ENCODE peak calls at places on chromosomes 11 and 22, in ten cellular contexts. Z is NCI-H748 treated with DMSO at 0.1 percent for 48 hours; F is mesendoderm; Y is DMS153; U is colonic mucosa; O is HuH-7.5; K is activated T-cell treated with anti-CD3 and anti-CD28 coated beads, Interleukin-2, amount 50 U/mL, for 72 hours; S is substantia nigra; P is sciatic nerve; C is occipital lobe. M is an unnamed sample.

GRCh38 chr11:122375687-122376399 is 259.8 kb upstream of the BLID start:
- DNase-seq in Z (no peak), K (peak; percentile 33), U (no peak), Y (no peak), C (no peak), F (no peak), S (no peak), O (no peak), P (no peak), M (no peak)

GRCh38 chr22:44309137-44309536 is 3.6 kb downstream of the SHISAL1 start:
- DNase-seq in F (no peak), Z (no peak), Y (no peak), P (no peak), C (no peak), O (no peak), S (no peak), K (no peak), U (peak; percentile 36), M (no peak)

GRCh38 chr11:64327993-64328392 is 10.1 kb downstream of the PRDX5 start:
- DNase-seq in S (no peak), K (no peak), O (no peak), Y (no peak), Z (no peak), U (peak; percentile 74), F (no peak), P (no peak), C (no peak), M (no peak)

GRCh38 chr22:44840611-44841322 is 88.4 kb downstream of the ARHGAP8 start:
- DNase-seq in F (no peak), U (no peak), C (no peak), P (no peak), O (no peak), Z (no peak), Y (no peak), S (no peak), K (no peak), M (no peak)

GRCh38 chr22:29146101-29146560 is 59.6 kb upstream of the EMID1 start:
- DNase-seq in Z (no peak), U (no peak), S (no peak), Y (peak; percentile 18), F (no peak), P (peak; percentile 23), C (no peak), K (no peak), O (no peak), M (no peak)

GRCh38 chr11:105432241-105432995 is 177.5 kb upstream of the GRIA4 start:
- DNase-seq in K (no peak), F (no peak), Y (no peak), O (no peak), S (no peak), C (no peak), Z (no peak), U (no peak), P (no peak), M (peak; percentile 41)

GRCh38 chr11:16347928-16348685 is 8.2 kb downstream of the SOX6 start:
- DNase-seq in Y (peak; percentile 44), Z (no peak), K (no peak), C (no peak), O (no peak), P (no peak), F (no peak), U (no peak), S (no peak), M (no peak)

GRCh38 chr11:64011371-64011770 is 24.4 kb upstream of the FLRT1 start:
- DNase-seq in Y (no peak), F (no peak), S (no peak), C (no peak), U (no peak), P (no peak), Z (no peak), O (no peak), K (no peak), M (no peak)

GRCh38 chr22:42304021-42304790 is 33.8 kb upstream of the TCF20 start:
- DNase-seq in Y (no peak), K (no peak), U (no peak), Z (no peak), F (no peak), C (no peak), O (no peak), P (no peak), S (no peak), M (no peak)

GRCh38 chr22:31945478-31945815 is 1.1 kb downstream of the YWHAH start:
- DNase-seq in K (peak; percentile 8), P (no peak), Z (peak; percentile 1), U (peak; percentile 33), C (no peak), Y (no peak), O (no peak), S (no peak), F (no peak), M (no peak)

GRCh38 chr22:20422965-20423635 is 14.5 kb downstream of the SCARF2 start:
- DNase-seq in F (no peak), P (peak; percentile 78), S (peak; percentile 84), Z (no peak), U (peak; percentile 18), C (peak; percentile 80), O (no peak), K (no peak), Y (no peak), M (no peak)

GRCh38 chr22:37254206-37254866 is 10.3 kb upstream of the RAC2 start:
- DNase-seq in O (no peak), S (no peak), K (no peak), C (no peak), U (no peak), Z (no peak), Y (no peak), F (no peak), P (no peak), M (no peak)

GRCh38 chr11:89443366-89444303 is 47.5 kb downstream of the NOX4 start:
- DNase-seq in Z (no peak), F (no peak), P (no peak), S (no peak), O (no peak), Y (no peak), U (no peak), C (no peak), K (no peak), M (no peak)

GRCh38 chr11:97965849-97966646 is 1054.7 kb upstream of the CNTN5 start:
- DNase-seq in U (no peak), S (no peak), K (no peak), F (peak; percentile 10), P (no peak), C (no peak), O (no peak), Y (no peak), Z (no peak), M (no peak)

GRCh38 chr11:65611028-65611757 is 2.8 kb downstream of the MAP3K11 start:
- DNase-seq in S (peak; percentile 76), P (no peak), O (no peak), Y (no peak), Z (no peak), K (no peak), U (no peak), C (peak; percentile 64), F (peak; percentile 55), M (no peak)

GRCh38 chr11:69402251-69402892 is 79.1 kb upstream of the LINC01488 start:
- DNase-seq in P (peak; percentile 18), Z (no peak), F (peak; percentile 30), S (no peak), Y (no peak), O (no peak), K (no peak), C (no peak), U (no peak), M (no peak)

GRCh38 chr11:910044-910588 is 494 bp downstream of the CHID1 start:
- DNase-seq in S (no peak), P (no peak), O (no peak), K (no peak), Y (no peak), F (no peak), C (no peak), Z (no peak), U (no peak), M (no peak)

GRCh38 chr11:132804258-132804657 is 728.0 kb downstream of the OPCML start:
- DNase-seq in U (no peak), P (no peak), Z (no peak), Y (no peak), F (peak; percentile 9), S (no peak), O (no peak), C (no peak), K (no peak), M (no peak)

GRCh38 chr11:116731097-116731761 is 41.6 kb downstream of the BUD13 start:
- DNase-seq in C (peak; percentile 78), Z (peak; percentile 47), S (no peak), Y (peak; percentile 27), O (no peak), K (no peak), U (no peak), P (peak; percentile 55), F (peak; percentile 89), M (no peak)

GRCh38 chr11:19605500-19606371 is 106.9 kb upstream of the NAV2 start:
- DNase-seq in K (no peak), P (no peak), U (no peak), Z (no peak), O (no peak), F (no peak), S (peak; percentile 5), C (no peak), Y (no peak), M (no peak)

GRCh38 chr11:70077411-70078094 is 564 bp upstream of the ANO1 start:
- DNase-seq in O (no peak), F (no peak), K (no peak), P (peak; percentile 41), Y (no peak), C (no peak), S (no peak), U (no peak), Z (no peak), M (no peak)

GRCh38 chr22:27150530-27150909 is 493.1 kb downstream of the MIAT start:
- DNase-seq in O (no peak), F (no peak), C (no peak), U (no peak), Y (peak; percentile 55), P (no peak), S (no peak), Z (no peak), K (no peak), M (no peak)

GRCh38 chr22:45859231-45860161 is 117.5 kb downstream of the WNT7B start:
- DNase-seq in P (no peak), U (no peak), O (peak; percentile 73), C (no peak), Z (no peak), S (no peak), Y (no peak), K (no peak), F (no peak), M (no peak)

GRCh38 chr11:70739091-70739490 is 340.8 kb downstream of the CTTN start:
- DNase-seq in Z (no peak), O (no peak), Y (no peak), U (no peak), K (no peak), P (no peak), S (no peak), C (no peak), F (no peak), M (no peak)

GRCh38 chr22:34966980-34967379 is 99.0 kb upstream of the ISX start:
- DNase-seq in O (no peak), Z (no peak), Y (no peak), U (no peak), F (peak; percentile 93), S (no peak), C (no peak), K (no peak), P (no peak), M (no peak)

GRCh38 chr22:30283342-30283741 is 6.0 kb downstream of the CASTOR1 start:
- DNase-seq in O (no peak), Z (no peak), P (no peak), Y (no peak), U (no peak), F (no peak), K (no peak), C (no peak), S (no peak), M (no peak)

GRCh38 chr11:131888230-131888826 is 517.9 kb downstream of the NTM start:
- DNase-seq in S (no peak), Y (no peak), C (no peak), U (no peak), O (no peak), Z (no peak), K (no peak), F (no peak), P (no peak), M (no peak)

GRCh38 chr22:31102441-31103081 is 4.8 kb downstream of the SELENOM start:
- DNase-seq in Z (no peak), O (no peak), F (peak; percentile 59), P (peak; percentile 82), K (no peak), U (peak; percentile 65), C (no peak), Y (no peak), S (no peak), M (no peak)